ENCODE peak calls at places on chromosomes 16 and 17, in seven cellular contexts. T is CD8-positive, alpha-beta T cell; E is CD8-positive, alpha-beta memory T cell; V is tibial artery; S is body of pancreas; J is spleen; C is sigmoid colon. P is an unnamed sample.
A peak's percentile ranks its signal among the peaks of the same experiment; 100 is the strongest.

GRCh38 chr16:29971304-29971703 is 2.4 kb upstream of the TAOK2 start:
- DNase-seq in T (no peak), E (no peak), V (no peak), S (no peak), J (no peak), C (no peak), P (no peak)

GRCh38 chr16:10577305-10578202 is 2.8 kb downstream of the EMP2 start:
- DNase-seq in T (no peak), E (no peak), V (no peak), S (peak; percentile 36), J (no peak), C (peak; percentile 68), P (peak; percentile 72)

GRCh38 chr16:50842589-50842988 is 100.7 kb downstream of the CYLD start:
- DNase-seq in T (no peak), E (no peak), V (no peak), S (no peak), J (no peak), C (no peak), P (no peak)

GRCh38 chr17:81285179-81285878 is 9.8 kb downstream of the SLC38A10 start:
- DNase-seq in T (peak; percentile 47), E (peak; percentile 41), V (peak; percentile 73), S (peak; percentile 40), J (peak; percentile 95), C (peak; percentile 88), P (peak; percentile 85)

GRCh38 chr16:54136276-54136625 is 150.3 kb downstream of the IRX3 start:
- DNase-seq in T (no peak), E (no peak), V (no peak), S (no peak), J (no peak), C (no peak), P (no peak)

GRCh38 chr17:50184057-50184456 is 17.4 kb downstream of the COL1A1 start:
- DNase-seq in T (no peak), E (no peak), V (no peak), S (no peak), J (no peak), C (no peak), P (no peak)

GRCh38 chr17:39774043-39774442 is 36.3 kb downstream of the GRB7 start:
- DNase-seq in T (no peak), E (no peak), V (no peak), S (no peak), J (no peak), C (no peak), P (no peak)

GRCh38 chr17:28325221-28325620 is 6.2 kb downstream of the TMEM97 start:
- DNase-seq in T (no peak), E (no peak), V (no peak), S (no peak), J (no peak), C (no peak), P (no peak)

GRCh38 chr17:32807577-32807976 is 69.3 kb downstream of the MYO1D start:
- DNase-seq in T (no peak), E (no peak), V (no peak), S (no peak), J (no peak), C (no peak), P (no peak)

GRCh38 chr17:37465058-37465616 is 24.6 kb upstream of the DUSP14 start:
- DNase-seq in T (no peak), E (no peak), V (no peak), S (no peak), J (no peak), C (no peak), P (no peak)

GRCh38 chr17:41511130-41511529 is 5.7 kb upstream of the KRT13 start:
- DNase-seq in T (no peak), E (no peak), V (no peak), S (no peak), J (no peak), C (no peak), P (no peak)

GRCh38 chr17:63848834-63849689 is 6.6 kb upstream of the SMARCD2 start:
- DNase-seq in T (peak; percentile 88), E (peak; percentile 93), V (peak; percentile 90), S (peak; percentile 92), J (peak; percentile 98), C (peak; percentile 96), P (peak; percentile 92)

GRCh38 chr17:68450391-68450790 is 6.9 kb downstream of the WIPI1 start:
- DNase-seq in T (no peak), E (no peak), V (no peak), S (no peak), J (no peak), C (no peak), P (no peak)

GRCh38 chr17:75823257-75824041 is 20.8 kb downstream of the UNC13D start:
- DNase-seq in T (no peak), E (no peak), V (no peak), S (no peak), J (no peak), C (no peak), P (no peak)

GRCh38 chr16:28180660-28181556 is 30.9 kb downstream of the XPO6 start:
- DNase-seq in T (no peak), E (no peak), V (no peak), S (no peak), J (no peak), C (no peak), P (no peak)

GRCh38 chr17:8264320-8264719 is 15.2 kb downstream of the PFAS start:
- DNase-seq in T (no peak), E (no peak), V (no peak), S (no peak), J (no peak), C (no peak), P (peak; percentile 61)

GRCh38 chr16:2329532-2329931 is 11.0 kb downstream of the ABCA3 start:
- DNase-seq in T (no peak), E (no peak), V (no peak), S (no peak), J (no peak), C (no peak), P (peak; percentile 93)

GRCh38 chr17:54848368-54848987 is 52.2 kb upstream of the TOM1L1 start:
- DNase-seq in T (no peak), E (no peak), V (no peak), S (no peak), J (no peak), C (no peak), P (no peak)

GRCh38 chr16:4935231-4935855 is 1.6 kb downstream of the PPL start:
- DNase-seq in T (no peak), E (no peak), V (peak; percentile 95), S (peak; percentile 86), J (no peak), C (peak; percentile 96), P (peak; percentile 91)

GRCh38 chr17:75173526-75173925 is 9.2 kb downstream of the SUMO2 start:
- DNase-seq in T (no peak), E (no peak), V (no peak), S (no peak), J (peak; percentile 14), C (no peak), P (no peak)

GRCh38 chr17:37490638-37491614 is 1.2 kb downstream of the DUSP14 start:
- DNase-seq in T (no peak), E (peak; percentile 2), V (peak; percentile 54), S (peak; percentile 66), J (no peak), C (peak; percentile 85), P (no peak)

GRCh38 chr17:21548236-21548635 is 144.1 kb upstream of the KCNJ18 start:
- DNase-seq in T (no peak), E (no peak), V (no peak), S (no peak), J (no peak), C (no peak), P (no peak)

GRCh38 chr16:67269766-67270165 is 9.6 kb upstream of the PLEKHG4 start:
- DNase-seq in T (no peak), E (no peak), V (no peak), S (no peak), J (no peak), C (peak; percentile 59), P (peak; percentile 35)

GRCh38 chr16:89721644-89722391 is 481 bp downstream of the ZNF276 start:
- DNase-seq in T (peak; percentile 85), E (peak; percentile 93), V (peak; percentile 52), S (peak; percentile 52), J (peak; percentile 97), C (no peak), P (peak; percentile 80)

DNA sequence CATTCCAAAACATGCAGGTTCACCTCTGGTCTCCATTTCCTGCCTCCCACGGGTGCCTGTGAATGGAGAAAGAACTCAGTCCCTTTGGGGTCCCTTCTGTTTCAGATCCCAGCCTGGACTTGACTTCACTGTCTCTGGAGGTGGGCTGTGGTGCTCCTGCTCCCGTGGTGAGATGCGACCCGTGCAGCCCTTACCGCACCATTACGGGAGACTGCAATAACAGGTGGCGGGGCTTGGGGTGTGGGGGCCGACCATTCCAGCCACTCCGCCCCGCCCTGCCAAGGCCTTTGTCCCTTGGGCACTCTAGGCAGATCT is 10.5 kb downstream of the LPO start:
- DNase-seq in T (no peak), E (no peak), V (no peak), S (no peak), J (no peak), C (no peak), P (no peak)
- H3K27me3 ChIP-seq in T (no peaks in the 10 kb centered on the region), E (no peaks in the 10 kb centered on the region), V (no peaks in the 10 kb centered on the region), S (peaks cover 10% of the 10 kb centered on the region), J (peaks cover 8% of the 10 kb centered on the region), C (peaks cover 14% of the 10 kb centered on the region), P (peaks cover 4% of the 10 kb centered on the region)

GRCh38 chr16:85237817-85238216 is 125.5 kb upstream of the CIBAR2 start:
- DNase-seq in T (no peak), E (no peak), V (no peak), S (no peak), J (no peak), C (no peak), P (no peak)
- H3K27ac ChIP-seq in T (no peak overlapping the region), E (no peak overlapping the region), V (peak overlapping the region; percentile 46), S (no peak overlapping the region), J (no peak overlapping the region), C (peak overlapping the region; percentile 57), P (no peak overlapping the region)

GRCh38 chr16:31479752-31480151 is 3.2 kb upstream of the SLC5A2 start:
- DNase-seq in T (no peak), E (no peak), V (no peak), S (no peak), J (no peak), C (no peak), P (no peak)
- H3K27me3 ChIP-seq in T (no peaks in the 10 kb centered on the region), E (no peaks in the 10 kb centered on the region), V (no peaks in the 10 kb centered on the region), S (no peaks in the 10 kb centered on the region), J (no peaks in the 10 kb centered on the region), C (peaks cover 3% of the 10 kb centered on the region), P (no peaks in the 10 kb centered on the region)

DNA sequence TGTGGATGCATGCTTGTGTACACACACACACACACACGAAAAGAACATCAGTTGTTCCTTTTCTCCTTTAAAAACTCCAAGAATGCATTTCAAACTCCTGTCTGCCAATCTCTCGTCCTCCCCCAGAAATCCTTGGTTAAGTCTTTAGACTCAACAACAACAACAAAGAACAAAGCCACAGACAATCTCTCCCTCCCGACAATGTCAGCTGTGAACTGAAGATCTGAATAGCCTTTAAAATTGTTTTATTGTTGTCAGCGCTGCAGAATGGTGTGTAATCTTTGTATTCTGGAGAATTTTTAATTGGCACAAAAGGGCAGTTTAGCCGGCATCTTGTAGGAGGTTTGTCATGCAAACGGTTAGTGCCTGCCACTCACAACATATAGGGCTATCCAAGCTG is 219.5 kb downstream of the MSI2 start:
- DNase-seq in T (no peak), E (no peak), V (no peak), S (no peak), J (no peak), C (no peak), P (no peak)
- H3K27ac ChIP-seq in T (no peak overlapping the region), E (no peak overlapping the region), V (no peak overlapping the region), S (no peak overlapping the region), J (no peak overlapping the region), C (no peak overlapping the region), P (no peak overlapping the region)